ENCODE peak calls at places on chromosome 9, in seven cellular contexts. F is neural crest cell, S is spleen, J is dorsolateral prefrontal cortex, N is PC-9, Y is sigmoid colon, P is HCT116. Z is an unnamed sample.

GRCh38 chr9:86485359-86485758 is 131.1 kb upstream of the TUT7 start:
- DNase-seq in N (no peak), S (no peak), J (no peak), F (no peak), P (no peak), Y (no peak), Z (no peak)

GRCh38 chr9:17622166-17622565 is 43.3 kb downstream of the SH3GL2 start:
- DNase-seq in P (no peak), F (no peak), Y (no peak), N (no peak), J (no peak), S (no peak), Z (no peak)

GRCh38 chr9:92138157-92138959 is 23.1 kb upstream of the SPTLC1 start:
- DNase-seq in S (peak), Y (peak), N (peak), J (peak), F (peak), P (no peak), Z (peak)

GRCh38 chr9:32672478-32672877 is 37.0 kb upstream of the TAF1L start:
- DNase-seq in J (no peak), N (peak), P (no peak), Y (no peak), F (no peak), S (no peak), Z (no peak)

GRCh38 chr9:133140174-133140505 is 19.1 kb upstream of the RALGDS start:
- DNase-seq in F (no peak), J (no peak), N (no peak), P (no peak), S (no peak), Y (no peak), Z (no peak)

GRCh38 chr9:123218831-123219230 is 49.6 kb downstream of the STRBP start:
- DNase-seq in P (no peak), N (no peak), Y (no peak), F (no peak), S (no peak), J (no peak), Z (no peak)

GRCh38 chr9:2307480-2307879 is 292.3 kb downstream of the SMARCA2 start:
- DNase-seq in Y (no peak), P (no peak), S (no peak), F (no peak), N (no peak), J (no peak), Z (peak)

GRCh38 chr9:70439991-70440706 is 25.7 kb upstream of the KLF9 start:
- DNase-seq in P (no peak), J (no peak), F (no peak), Y (no peak), N (no peak), S (no peak), Z (no peak)

GRCh38 chr9:2824054-2824453 is 19.8 kb downstream of the PUM3 start:
- DNase-seq in J (no peak), S (no peak), F (no peak), N (no peak), P (no peak), Y (no peak), Z (no peak)

GRCh38 chr9:124385623-124386022 is 29.6 kb downstream of the PSMB7 start:
- DNase-seq in S (no peak), Y (no peak), J (no peak), F (no peak), N (no peak), P (no peak), Z (no peak)

GRCh38 chr9:110911659-110912473 is 126.4 kb downstream of the LPAR1 start:
- DNase-seq in P (no peak), F (no peak), J (no peak), N (no peak), S (no peak), Y (no peak), Z (peak)

GRCh38 chr9:100150209-100150608 is 51.2 kb downstream of the INVS start:
- DNase-seq in J (no peak), P (no peak), F (no peak), Y (no peak), S (no peak), N (no peak), Z (no peak)

GRCh38 chr9:108682191-108682590 is 173.6 kb downstream of the ACTL7B start:
- DNase-seq in S (no peak), P (no peak), N (no peak), F (no peak), J (no peak), Y (no peak), Z (no peak)

GRCh38 chr9:105233836-105234235 is 10.6 kb upstream of the SLC44A1 start:
- DNase-seq in F (no peak), N (no peak), Y (no peak), S (no peak), J (no peak), P (no peak), Z (no peak)

GRCh38 chr9:25861416-25861815 is 183.2 kb upstream of the TUSC1 start:
- DNase-seq in P (no peak), J (no peak), N (no peak), F (no peak), S (no peak), Y (no peak), Z (no peak)

GRCh38 chr9:107750741-107751521 is 261.4 kb upstream of the KLF4 start:
- DNase-seq in S (no peak), P (peak), Y (peak), J (peak), F (no peak), N (peak), Z (peak)

GRCh38 chr9:32345243-32345642 is 39.2 kb upstream of the ACO1 start:
- DNase-seq in P (no peak), J (no peak), S (no peak), F (no peak), Y (no peak), N (no peak), Z (no peak)

GRCh38 chr9:131728961-131729360 is 10.9 kb downstream of the RAPGEF1 start:
- DNase-seq in P (no peak), S (peak), J (no peak), Y (no peak), N (no peak), F (no peak), Z (no peak)

GRCh38 chr9:114733814-114734213 is 51.8 kb upstream of the TEX48 start:
- DNase-seq in N (no peak), F (no peak), J (no peak), S (no peak), Y (no peak), P (no peak), Z (peak)

GRCh38 chr9:107732781-107733529 is 243.4 kb upstream of the KLF4 start:
- DNase-seq in P (no peak), F (no peak), S (no peak), Y (peak), J (no peak), N (no peak), Z (peak)

GRCh38 chr9:35960029-35960655 is 2.2 kb upstream of the OR2S2 start:
- DNase-seq in N (no peak), P (no peak), S (no peak), F (no peak), Y (no peak), J (peak), Z (peak)

DNA sequence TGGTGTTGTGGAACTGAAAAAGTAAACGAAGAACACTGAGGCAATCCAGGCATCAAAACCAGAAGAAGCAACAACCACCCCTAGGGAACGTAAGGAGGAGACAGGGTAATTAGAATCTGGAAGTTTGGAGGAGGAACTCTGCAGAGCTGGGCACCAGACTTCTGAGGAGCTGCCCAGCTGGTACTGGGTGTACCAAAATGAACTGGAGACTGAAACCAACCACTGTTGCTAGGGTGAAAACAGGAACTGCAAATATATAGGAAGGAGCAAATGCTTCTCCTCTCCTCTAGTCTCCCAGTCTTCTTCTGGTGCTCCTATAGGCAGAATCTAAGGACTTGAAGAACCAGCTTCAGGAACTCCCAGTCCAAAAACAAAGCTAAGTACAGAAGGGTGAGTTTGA is 189.8 kb downstream of the ELAVL2 start:
- DNase-seq in N (no peak), J (no peak), Y (no peak), F (no peak), P (no peak), S (no peak), Z (no peak)
- TF ChIP-seq CTCF in N (no peak), J (no peak), Y (no peak), F (no peak), P (no peak), S (no peak), Z (no peak)

GRCh38 chr9:6584881-6585597 is 60.5 kb downstream of the GLDC start:
- DNase-seq in J (no peak), N (no peak), Y (no peak), F (no peak), P (peak), S (no peak), Z (peak)
- TF ChIP-seq CTCF in J (peak), N (peak), Y (peak), F (peak), P (peak), S (peak), Z (peak)

GRCh38 chr9:136628287-136628686 is 34.4 kb upstream of the EGFL7 start:
- DNase-seq in F (no peak), N (no peak), P (no peak), J (no peak), S (no peak), Y (no peak), Z (no peak)

GRCh38 chr9:136627703-136628102 is 35.0 kb upstream of the EGFL7 start:
- DNase-seq in F (no peak), N (no peak), Y (no peak), J (no peak), S (peak), P (no peak), Z (no peak)

GRCh38 chr9:136625101-136626065 is 37.3 kb upstream of the EGFL7 start:
- DNase-seq in Y (peak), F (no peak), J (peak), S (peak), N (peak), P (no peak), Z (peak)

GRCh38 chr9:136626066-136626725 is 36.5 kb upstream of the EGFL7 start:
- DNase-seq in P (no peak), S (peak), Y (no peak), J (no peak), F (no peak), N (no peak), Z (no peak)

DNA sequence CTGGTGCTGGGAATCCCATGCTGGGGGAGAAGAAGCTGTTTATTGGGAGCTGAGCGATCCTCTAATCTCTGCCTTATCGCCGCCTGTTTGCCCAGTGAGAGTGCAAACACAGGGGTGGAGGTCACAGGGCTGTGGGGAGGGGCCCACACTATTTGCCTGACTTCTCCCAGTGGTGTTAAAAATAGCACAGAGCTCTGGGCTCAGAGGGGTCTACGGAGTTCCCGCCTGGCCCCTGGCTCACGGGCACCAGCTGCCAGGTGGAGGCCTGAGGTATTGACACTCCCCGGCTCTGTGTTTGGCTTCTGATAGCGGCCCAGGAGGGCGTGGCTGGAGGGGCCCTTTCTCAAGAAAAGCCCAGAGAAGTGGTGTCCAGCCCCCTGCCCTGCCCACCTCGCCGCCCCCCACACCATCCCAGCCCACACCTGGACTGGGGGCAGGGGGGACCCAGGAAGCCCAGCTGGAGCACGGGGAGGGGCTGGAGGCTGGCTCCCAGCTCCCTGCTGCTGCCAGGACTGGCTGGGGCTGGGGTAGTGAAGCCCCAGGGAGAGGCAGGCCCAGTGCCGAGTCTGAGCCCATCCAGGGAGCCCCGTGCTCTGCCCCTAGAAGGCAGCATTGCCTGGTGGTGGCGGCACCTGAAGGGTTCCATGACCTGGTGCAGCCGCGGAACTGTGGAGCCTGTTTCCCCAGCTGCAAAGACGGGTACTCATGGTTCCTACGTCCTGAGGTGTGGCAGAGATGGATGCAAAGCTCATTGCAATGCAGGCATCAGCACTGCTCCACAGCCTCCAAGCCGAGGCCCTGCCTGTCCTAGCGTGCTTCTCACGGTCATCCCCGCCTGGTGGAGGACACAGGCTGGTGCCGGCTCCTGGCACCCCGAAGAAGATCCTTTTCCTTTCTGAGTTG is 35.7 kb upstream of the EGFL7 start:
- DNase-seq in P (no peak), Y (no peak), F (no peak), S (no peak), J (no peak), N (no peak), Z (no peak)
- TF ChIP-seq CTCF in P (no peak), Y (no peak), F (peak), S (no peak), J (no peak), N (peak), Z (peak)

DNA sequence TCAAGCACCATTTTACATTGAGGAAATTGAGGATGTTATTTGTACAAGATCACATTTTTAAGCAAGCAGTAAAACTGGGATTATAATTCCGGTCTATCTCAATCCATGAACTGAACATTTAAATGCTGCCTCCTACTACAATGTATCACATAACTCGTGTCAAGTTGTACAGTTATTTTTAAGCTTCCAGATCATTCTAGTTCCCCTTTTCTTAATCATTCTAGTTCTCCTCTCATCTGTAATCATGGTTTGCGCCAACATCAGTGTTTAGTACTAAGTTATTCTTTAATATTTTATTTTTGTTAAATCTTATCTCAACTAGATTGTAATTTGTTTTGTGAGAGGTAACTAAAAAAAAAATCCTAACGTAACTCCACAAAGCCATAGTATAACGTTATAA is 2.3 kb upstream of the UHRF2 start:
- DNase-seq in J (no peak), S (no peak), F (no peak), P (no peak), Y (no peak), N (no peak), Z (no peak)
- TF ChIP-seq CTCF in J (no peak), S (no peak), F (no peak), P (no peak), Y (no peak), N (no peak), Z (no peak)